ENCODE peak calls at places on chromosome 12, in nine cellular contexts. One of them, this sample, is unnamed.
A peak's percentile ranks its signal among the peaks of the same experiment; 100 is the strongest.

GRCh38 chr12:13205809-13206559 is 9.5 kb downstream of the EMP1 start:
- DNase-seq in OCI-LY7: no peak
- DNase-seq in psoas muscle: no peak
- DNase-seq in lung: no peak
- DNase-seq in ascending aorta: no peak
- DNase-seq in PC-3: peak; percentile 98
- DNase-seq in aorta: no peak
- DNase-seq in cardiac muscle cell: no peak
- DNase-seq in right atrium auricular region: no peak
- DNase-seq in this sample: no peak

GRCh38 chr12:103882861-103883596 is 42.0 kb upstream of the NT5DC3 start:
- DNase-seq in OCI-LY7: no peak
- DNase-seq in psoas muscle: no peak
- DNase-seq in lung: no peak
- DNase-seq in ascending aorta: no peak
- DNase-seq in PC-3: peak; percentile 89
- DNase-seq in aorta: no peak
- DNase-seq in cardiac muscle cell: no peak
- DNase-seq in right atrium auricular region: no peak
- DNase-seq in this sample: no peak

GRCh38 chr12:46084666-46085631 is 94.6 kb upstream of the SCAF11 start:
- DNase-seq in OCI-LY7: peak; percentile 20
- DNase-seq in psoas muscle: no peak
- DNase-seq in lung: no peak
- DNase-seq in ascending aorta: no peak
- DNase-seq in PC-3: no peak
- DNase-seq in aorta: no peak
- DNase-seq in cardiac muscle cell: no peak
- DNase-seq in right atrium auricular region: no peak
- DNase-seq in this sample: no peak

GRCh38 chr12:91355150-91356006 is 172.8 kb upstream of the DCN start:
- DNase-seq in OCI-LY7: peak; percentile 50
- DNase-seq in psoas muscle: peak; percentile 75
- DNase-seq in lung: peak; percentile 65
- DNase-seq in ascending aorta: no peak
- DNase-seq in PC-3: peak; percentile 82
- DNase-seq in aorta: peak; percentile 77
- DNase-seq in cardiac muscle cell: peak; percentile 74
- DNase-seq in right atrium auricular region: peak; percentile 86
- DNase-seq in this sample: peak; percentile 59

GRCh38 chr12:55712700-55713415 is 3.0 kb upstream of the BLOC1S1 start:
- DNase-seq in OCI-LY7: no peak
- DNase-seq in psoas muscle: peak; percentile 43
- DNase-seq in lung: no peak
- DNase-seq in ascending aorta: no peak
- DNase-seq in PC-3: no peak
- DNase-seq in aorta: peak; percentile 17
- DNase-seq in cardiac muscle cell: no peak
- DNase-seq in right atrium auricular region: no peak
- DNase-seq in this sample: no peak

GRCh38 chr12:108021129-108021528 is 108.0 kb upstream of the WSCD2 start:
- DNase-seq in OCI-LY7: no peak
- DNase-seq in psoas muscle: no peak
- DNase-seq in lung: no peak
- DNase-seq in ascending aorta: no peak
- DNase-seq in PC-3: no peak
- DNase-seq in aorta: no peak
- DNase-seq in cardiac muscle cell: no peak
- DNase-seq in right atrium auricular region: no peak
- DNase-seq in this sample: no peak

GRCh38 chr12:93016752-93017350 is 87.8 kb upstream of the EEA1 start:
- DNase-seq in OCI-LY7: no peak
- DNase-seq in psoas muscle: no peak
- DNase-seq in lung: no peak
- DNase-seq in ascending aorta: no peak
- DNase-seq in PC-3: no peak
- DNase-seq in aorta: no peak
- DNase-seq in cardiac muscle cell: no peak
- DNase-seq in right atrium auricular region: no peak
- DNase-seq in this sample: no peak

GRCh38 chr12:13079440-13079906 is 24.0 kb downstream of the GSG1 start:
- DNase-seq in OCI-LY7: no peak
- DNase-seq in psoas muscle: no peak
- DNase-seq in lung: no peak
- DNase-seq in ascending aorta: no peak
- DNase-seq in PC-3: peak; percentile 30
- DNase-seq in aorta: no peak
- DNase-seq in cardiac muscle cell: no peak
- DNase-seq in right atrium auricular region: no peak
- DNase-seq in this sample: no peak

GRCh38 chr12:40137252-40137651 is 31.4 kb upstream of the SLC2A13 start:
- DNase-seq in OCI-LY7: peak; percentile 68
- DNase-seq in psoas muscle: no peak
- DNase-seq in lung: no peak
- DNase-seq in ascending aorta: no peak
- DNase-seq in PC-3: no peak
- DNase-seq in aorta: no peak
- DNase-seq in cardiac muscle cell: no peak
- DNase-seq in right atrium auricular region: no peak
- DNase-seq in this sample: no peak

GRCh38 chr12:2501464-2502181 is 293.1 kb upstream of the FKBP4 start:
- DNase-seq in OCI-LY7: no peak
- DNase-seq in psoas muscle: no peak
- DNase-seq in lung: no peak
- DNase-seq in ascending aorta: no peak
- DNase-seq in PC-3: no peak
- DNase-seq in aorta: no peak
- DNase-seq in cardiac muscle cell: peak; percentile 11
- DNase-seq in right atrium auricular region: no peak
- DNase-seq in this sample: no peak

GRCh38 chr12:85405781-85406522 is 125.9 kb downstream of the ALX1 start:
- DNase-seq in OCI-LY7: no peak
- DNase-seq in psoas muscle: no peak
- DNase-seq in lung: no peak
- DNase-seq in ascending aorta: no peak
- DNase-seq in PC-3: no peak
- DNase-seq in aorta: no peak
- DNase-seq in cardiac muscle cell: no peak
- DNase-seq in right atrium auricular region: no peak
- DNase-seq in this sample: no peak

GRCh38 chr12:132466241-132467188 is 23.4 kb upstream of the FBRSL1 start:
- DNase-seq in OCI-LY7: no peak
- DNase-seq in psoas muscle: peak; percentile 34
- DNase-seq in lung: no peak
- DNase-seq in ascending aorta: no peak
- DNase-seq in PC-3: no peak
- DNase-seq in aorta: no peak
- DNase-seq in cardiac muscle cell: no peak
- DNase-seq in right atrium auricular region: no peak
- DNase-seq in this sample: peak; percentile 71

GRCh38 chr12:2286461-2287131 is 233.8 kb downstream of the CACNA1C start:
- DNase-seq in OCI-LY7: no peak
- DNase-seq in psoas muscle: no peak
- DNase-seq in lung: no peak
- DNase-seq in ascending aorta: no peak
- DNase-seq in PC-3: no peak
- DNase-seq in aorta: no peak
- DNase-seq in cardiac muscle cell: no peak
- DNase-seq in right atrium auricular region: no peak
- DNase-seq in this sample: no peak

GRCh38 chr12:96240251-96240650 is 46.1 kb downstream of the ELK3 start:
- DNase-seq in OCI-LY7: no peak
- DNase-seq in psoas muscle: no peak
- DNase-seq in lung: no peak
- DNase-seq in ascending aorta: no peak
- DNase-seq in PC-3: no peak
- DNase-seq in aorta: no peak
- DNase-seq in cardiac muscle cell: no peak
- DNase-seq in right atrium auricular region: no peak
- DNase-seq in this sample: no peak

GRCh38 chr12:89451876-89452275 is 72.7 kb downstream of the GALNT4 start:
- DNase-seq in OCI-LY7: no peak
- DNase-seq in psoas muscle: peak; percentile 53
- DNase-seq in lung: no peak
- DNase-seq in ascending aorta: no peak
- DNase-seq in PC-3: no peak
- DNase-seq in aorta: peak; percentile 58
- DNase-seq in cardiac muscle cell: peak; percentile 77
- DNase-seq in right atrium auricular region: peak; percentile 72
- DNase-seq in this sample: no peak

GRCh38 chr12:85632390-85632789 is 203.8 kb downstream of the RASSF9 start:
- DNase-seq in OCI-LY7: no peak
- DNase-seq in psoas muscle: no peak
- DNase-seq in lung: no peak
- DNase-seq in ascending aorta: no peak
- DNase-seq in PC-3: peak; percentile 22
- DNase-seq in aorta: no peak
- DNase-seq in cardiac muscle cell: no peak
- DNase-seq in right atrium auricular region: no peak
- DNase-seq in this sample: no peak

GRCh38 chr12:28770329-28770728 is 378.7 kb upstream of the FAR2 start:
- DNase-seq in OCI-LY7: no peak
- DNase-seq in psoas muscle: no peak
- DNase-seq in lung: no peak
- DNase-seq in ascending aorta: no peak
- DNase-seq in PC-3: peak; percentile 97
- DNase-seq in aorta: no peak
- DNase-seq in cardiac muscle cell: no peak
- DNase-seq in right atrium auricular region: no peak
- DNase-seq in this sample: no peak

GRCh38 chr12:104370989-104371870 is 67.7 kb downstream of the EID3 start:
- DNase-seq in OCI-LY7: no peak
- DNase-seq in psoas muscle: no peak
- DNase-seq in lung: no peak
- DNase-seq in ascending aorta: no peak
- DNase-seq in PC-3: peak; percentile 99
- DNase-seq in aorta: no peak
- DNase-seq in cardiac muscle cell: no peak
- DNase-seq in right atrium auricular region: peak; percentile 26
- DNase-seq in this sample: no peak

GRCh38 chr12:94663077-94663476 is 12.7 kb upstream of the TMCC3 start:
- DNase-seq in OCI-LY7: no peak
- DNase-seq in psoas muscle: no peak
- DNase-seq in lung: no peak
- DNase-seq in ascending aorta: no peak
- DNase-seq in PC-3: no peak
- DNase-seq in aorta: no peak
- DNase-seq in cardiac muscle cell: no peak
- DNase-seq in right atrium auricular region: no peak
- DNase-seq in this sample: no peak

GRCh38 chr12:108575199-108575912 is 13.0 kb downstream of the ISCU start:
- DNase-seq in OCI-LY7: no peak
- DNase-seq in psoas muscle: no peak
- DNase-seq in lung: no peak
- DNase-seq in ascending aorta: no peak
- DNase-seq in PC-3: no peak
- DNase-seq in aorta: no peak
- DNase-seq in cardiac muscle cell: no peak
- DNase-seq in right atrium auricular region: no peak
- DNase-seq in this sample: no peak

GRCh38 chr12:123813349-123813748 is 51.2 kb downstream of the DNAH10 start:
- DNase-seq in OCI-LY7: no peak
- DNase-seq in psoas muscle: no peak
- DNase-seq in lung: no peak
- DNase-seq in ascending aorta: no peak
- DNase-seq in PC-3: no peak
- DNase-seq in aorta: no peak
- DNase-seq in cardiac muscle cell: no peak
- DNase-seq in right atrium auricular region: no peak
- DNase-seq in this sample: no peak

GRCh38 chr12:124592481-124593160 is 25.2 kb upstream of the NCOR2 start:
- DNase-seq in OCI-LY7: no peak
- DNase-seq in psoas muscle: no peak
- DNase-seq in lung: no peak
- DNase-seq in ascending aorta: no peak
- DNase-seq in PC-3: no peak
- DNase-seq in aorta: peak; percentile 73
- DNase-seq in cardiac muscle cell: no peak
- DNase-seq in right atrium auricular region: no peak
- DNase-seq in this sample: no peak

GRCh38 chr12:61011767-61012423 is 1248.3 kb upstream of the USP15 start:
- DNase-seq in OCI-LY7: no peak
- DNase-seq in psoas muscle: no peak
- DNase-seq in lung: no peak
- DNase-seq in ascending aorta: no peak
- DNase-seq in PC-3: no peak
- DNase-seq in aorta: no peak
- DNase-seq in cardiac muscle cell: no peak
- DNase-seq in right atrium auricular region: no peak
- DNase-seq in this sample: no peak
- H3K9me3 ChIP-seq in OCI-LY7: no peaks in the 10 kb centered on the region
- H3K9me3 ChIP-seq in psoas muscle: no peaks in the 10 kb centered on the region
- H3K9me3 ChIP-seq in lung: no peaks in the 10 kb centered on the region
- H3K9me3 ChIP-seq in ascending aorta: no peaks in the 10 kb centered on the region
- H3K9me3 ChIP-seq in PC-3: no peaks in the 10 kb centered on the region
- H3K9me3 ChIP-seq in aorta: no peaks in the 10 kb centered on the region
- H3K9me3 ChIP-seq in cardiac muscle cell: peaks cover 3% of the 10 kb centered on the region
- H3K9me3 ChIP-seq in right atrium auricular region: no peaks in the 10 kb centered on the region
- H3K9me3 ChIP-seq in this sample: no peaks in the 10 kb centered on the region

GRCh38 chr12:120259418-120260202 is 5.9 kb downstream of the PXN start:
- DNase-seq in OCI-LY7: no peak
- DNase-seq in psoas muscle: peak; percentile 76
- DNase-seq in lung: no peak
- DNase-seq in ascending aorta: no peak
- DNase-seq in PC-3: no peak
- DNase-seq in aorta: no peak
- DNase-seq in cardiac muscle cell: no peak
- DNase-seq in right atrium auricular region: no peak
- DNase-seq in this sample: no peak
- H3K4me1 ChIP-seq in OCI-LY7: peaks cover 1% of the 10 kb centered on the region
- H3K4me1 ChIP-seq in psoas muscle: peaks cover 80% of the 10 kb centered on the region
- H3K4me1 ChIP-seq in lung: peaks cover 53% of the 10 kb centered on the region
- H3K4me1 ChIP-seq in ascending aorta: peaks cover 23% of the 10 kb centered on the region
- H3K4me1 ChIP-seq in PC-3: peaks cover 68% of the 10 kb centered on the region
- H3K4me1 ChIP-seq in aorta: peaks cover 4% of the 10 kb centered on the region
- H3K4me1 ChIP-seq in cardiac muscle cell: peaks cover 12% of the 10 kb centered on the region
- H3K4me1 ChIP-seq in right atrium auricular region: peaks cover 100% of the 10 kb centered on the region
- H3K4me1 ChIP-seq in this sample: peaks cover 8% of the 10 kb centered on the region

GRCh38 chr12:126454581-126454980 is 1389.3 kb downstream of the AACS start:
- DNase-seq in OCI-LY7: no peak
- DNase-seq in psoas muscle: no peak
- DNase-seq in lung: no peak
- DNase-seq in ascending aorta: no peak
- DNase-seq in PC-3: no peak
- DNase-seq in aorta: no peak
- DNase-seq in cardiac muscle cell: no peak
- DNase-seq in right atrium auricular region: no peak
- DNase-seq in this sample: no peak

GRCh38 chr12:126457776-126458175 is 1392.5 kb downstream of the AACS start:
- DNase-seq in OCI-LY7: no peak
- DNase-seq in psoas muscle: no peak
- DNase-seq in lung: no peak
- DNase-seq in ascending aorta: no peak
- DNase-seq in PC-3: no peak
- DNase-seq in aorta: no peak
- DNase-seq in cardiac muscle cell: no peak
- DNase-seq in right atrium auricular region: no peak
- DNase-seq in this sample: no peak
- H3K9me3 ChIP-seq in OCI-LY7: no peaks in the 10 kb centered on the region
- H3K9me3 ChIP-seq in psoas muscle: no peaks in the 10 kb centered on the region
- H3K9me3 ChIP-seq in lung: no peaks in the 10 kb centered on the region
- H3K9me3 ChIP-seq in ascending aorta: no peaks in the 10 kb centered on the region
- H3K9me3 ChIP-seq in PC-3: no peaks in the 10 kb centered on the region
- H3K9me3 ChIP-seq in aorta: no peaks in the 10 kb centered on the region
- H3K9me3 ChIP-seq in cardiac muscle cell: no peaks in the 10 kb centered on the region
- H3K9me3 ChIP-seq in right atrium auricular region: no peaks in the 10 kb centered on the region
- H3K9me3 ChIP-seq in this sample: no peaks in the 10 kb centered on the region

GRCh38 chr12:78439666-78440065 is 424.9 kb upstream of the SYT1 start:
- DNase-seq in OCI-LY7: no peak
- DNase-seq in psoas muscle: no peak
- DNase-seq in lung: no peak
- DNase-seq in ascending aorta: no peak
- DNase-seq in PC-3: no peak
- DNase-seq in aorta: no peak
- DNase-seq in cardiac muscle cell: no peak
- DNase-seq in right atrium auricular region: no peak
- DNase-seq in this sample: no peak
- H3K4me1 ChIP-seq in OCI-LY7: no peaks in the 10 kb centered on the region
- H3K4me1 ChIP-seq in psoas muscle: no peaks in the 10 kb centered on the region
- H3K4me1 ChIP-seq in lung: no peaks in the 10 kb centered on the region
- H3K4me1 ChIP-seq in ascending aorta: no peaks in the 10 kb centered on the region
- H3K4me1 ChIP-seq in PC-3: peaks cover 32% of the 10 kb centered on the region
- H3K4me1 ChIP-seq in aorta: no peaks in the 10 kb centered on the region
- H3K4me1 ChIP-seq in cardiac muscle cell: no peaks in the 10 kb centered on the region
- H3K4me1 ChIP-seq in right atrium auricular region: no peaks in the 10 kb centered on the region
- H3K4me1 ChIP-seq in this sample: no peaks in the 10 kb centered on the region

This sample was measured in pancreas.